ENCODE peak calls at places on chromosomes 4 and X, in six cellular contexts. L is astrocyte of the spinal cord, M is mammary epithelial cell, Q is cardiac muscle cell, I is K562, H is tibial artery. T is an unnamed sample.

GRCh38 chr4:173448557-173448918 is 49.6 kb upstream of the SCRG1 start:
- DNase-seq in L (peak; percentile 78), M (no peak), Q (no peak), I (no peak), H (no peak), T (peak; percentile 15)

GRCh38 chr4:2166253-2166652 is 75.7 kb downstream of the HAUS3 start:
- DNase-seq in L (no peak), M (no peak), Q (no peak), I (no peak), H (no peak), T (no peak)

GRCh38 chr4:20251061-20251795 is 477 bp upstream of the SLIT2 start:
- DNase-seq in L (peak; percentile 39), M (no peak), Q (peak; percentile 38), I (peak; percentile 7), H (no peak), T (no peak)

GRCh38 chr4:125519376-125520171 is 204.8 kb downstream of the FAT4 start:
- DNase-seq in L (no peak), M (no peak), Q (no peak), I (no peak), H (no peak), T (no peak)

GRCh38 chr4:109156346-109156745 is 146.1 kb downstream of the COL25A1 start:
- DNase-seq in L (no peak), M (no peak), Q (no peak), I (no peak), H (no peak), T (no peak)

GRCh38 chr4:7361256-7361655 is 73.5 kb downstream of the PSAPL1 start:
- DNase-seq in L (peak; percentile 29), M (no peak), Q (peak; percentile 8), I (no peak), H (no peak), T (no peak)

GRCh38 chrX:10041383-10041782 is 74.2 kb downstream of the CLDN34 start:
- DNase-seq in L (peak; percentile 83), M (no peak), Q (no peak), I (no peak), H (no peak), T (no peak)

GRCh38 chr4:11427201-11427996 is 1.3 kb downstream of the HS3ST1 start:
- DNase-seq in L (peak; percentile 8), M (peak; percentile 43), Q (no peak), I (no peak), H (no peak), T (no peak)

GRCh38 chrX:74534569-74535038 is 79.8 kb downstream of the RLIM start:
- DNase-seq in L (peak; percentile 35), M (peak; percentile 77), Q (peak; percentile 27), I (no peak), H (no peak), T (peak; percentile 47)

GRCh38 chrX:70398899-70399298 is 24.2 kb upstream of the GDPD2 start:
- DNase-seq in L (peak; percentile 11), M (no peak), Q (peak; percentile 62), I (no peak), H (no peak), T (peak; percentile 59)

GRCh38 chr4:135243960-135244561 is 1042.5 kb upstream of the PABPC4L start:
- DNase-seq in L (peak; percentile 28), M (no peak), Q (no peak), I (no peak), H (no peak), T (no peak)

GRCh38 chr4:71296945-71297344 is 41.9 kb upstream of the SLC4A4 start:
- DNase-seq in L (peak; percentile 38), M (peak; percentile 47), Q (peak; percentile 50), I (no peak), H (no peak), T (peak; percentile 21)

GRCh38 chr4:137083571-137083970 is 448.7 kb downstream of the PCDH18 start:
- DNase-seq in L (no peak), M (no peak), Q (peak; percentile 1), I (no peak), H (no peak), T (peak; percentile 4)

GRCh38 chrX:41779941-41780340 is 56.0 kb downstream of the GPR82 start:
- DNase-seq in L (no peak), M (no peak), Q (no peak), I (no peak), H (no peak), T (no peak)

GRCh38 chr4:23237771-23238170 is 545.0 kb downstream of the GBA3 start:
- DNase-seq in L (no peak), M (no peak), Q (peak; percentile 12), I (no peak), H (no peak), T (peak; percentile 29)

GRCh38 chr4:168664242-168664897 is 167.5 kb downstream of the PALLD start:
- DNase-seq in L (no peak), M (peak; percentile 76), Q (no peak), I (no peak), H (no peak), T (no peak)

GRCh38 chr4:138039010-138039409 is 203.1 kb downstream of the SLC7A11 start:
- DNase-seq in L (peak; percentile 35), M (peak; percentile 11), Q (no peak), I (no peak), H (no peak), T (peak; percentile 13)

GRCh38 chr4:145453163-145453520 is 28.5 kb upstream of the SMAD1 start:
- DNase-seq in L (no peak), M (no peak), Q (no peak), I (no peak), H (no peak), T (no peak)

GRCh38 chrX:147899715-147900114 is 12.0 kb upstream of the FMR1 start:
- DNase-seq in L (no peak), M (no peak), Q (no peak), I (no peak), H (no peak), T (no peak)

GRCh38 chr4:122663814-122664610 is 43.1 kb upstream of the IL21 start:
- DNase-seq in L (no peak), M (no peak), Q (no peak), I (no peak), H (no peak), T (peak; percentile 51)

GRCh38 chrX:82658492-82658891 is 849.6 kb upstream of the POU3F4 start:
- DNase-seq in L (no peak), M (no peak), Q (no peak), I (no peak), H (no peak), T (no peak)

GRCh38 chrX:109352121-109352556 is 129.7 kb downstream of the GUCY2F start:
- DNase-seq in L (peak; percentile 51), M (no peak), Q (peak; percentile 78), I (no peak), H (no peak), T (peak; percentile 72)

GRCh38 chrX:76802698-76803097 is 375.2 kb downstream of the MAGEE1 start:
- DNase-seq in L (no peak), M (peak; percentile 48), Q (no peak), I (no peak), H (no peak), T (peak; percentile 75)

GRCh38 chr4:100849319-100849718 is 331.5 kb upstream of the EMCN start:
- DNase-seq in L (no peak), M (no peak), Q (no peak), I (no peak), H (no peak), T (no peak)

GRCh38 chr4:175891863-175892262 is 79.8 kb upstream of the GPM6A start:
- DNase-seq in L (peak; percentile 43), M (peak; percentile 2), Q (peak; percentile 12), I (no peak), H (no peak), T (peak; percentile 12)

GRCh38 chrX:37779857-37780256 is at the start of gene CYBB:
- DNase-seq in L (no peak), M (no peak), Q (no peak), I (no peak), H (no peak), T (no peak)
- H3K4me3 ChIP-seq in L (no peak within 1 kb of the TSS), M (no peak within 1 kb of the TSS), Q (no peak within 1 kb of the TSS), I (no peak within 1 kb of the TSS), H (no peak within 1 kb of the TSS), T (no peak within 1 kb of the TSS)

GRCh38 chrX:135556055-135556454 is 35.6 kb downstream of the INTS6L start:
- DNase-seq in L (no peak), M (no peak), Q (no peak), I (no peak), H (no peak), T (no peak)
- TF ChIP-seq CTCF in L (no peak), M (no peak), Q (no peak), I (no peak), H (no peak), T (no peak)

DNA sequence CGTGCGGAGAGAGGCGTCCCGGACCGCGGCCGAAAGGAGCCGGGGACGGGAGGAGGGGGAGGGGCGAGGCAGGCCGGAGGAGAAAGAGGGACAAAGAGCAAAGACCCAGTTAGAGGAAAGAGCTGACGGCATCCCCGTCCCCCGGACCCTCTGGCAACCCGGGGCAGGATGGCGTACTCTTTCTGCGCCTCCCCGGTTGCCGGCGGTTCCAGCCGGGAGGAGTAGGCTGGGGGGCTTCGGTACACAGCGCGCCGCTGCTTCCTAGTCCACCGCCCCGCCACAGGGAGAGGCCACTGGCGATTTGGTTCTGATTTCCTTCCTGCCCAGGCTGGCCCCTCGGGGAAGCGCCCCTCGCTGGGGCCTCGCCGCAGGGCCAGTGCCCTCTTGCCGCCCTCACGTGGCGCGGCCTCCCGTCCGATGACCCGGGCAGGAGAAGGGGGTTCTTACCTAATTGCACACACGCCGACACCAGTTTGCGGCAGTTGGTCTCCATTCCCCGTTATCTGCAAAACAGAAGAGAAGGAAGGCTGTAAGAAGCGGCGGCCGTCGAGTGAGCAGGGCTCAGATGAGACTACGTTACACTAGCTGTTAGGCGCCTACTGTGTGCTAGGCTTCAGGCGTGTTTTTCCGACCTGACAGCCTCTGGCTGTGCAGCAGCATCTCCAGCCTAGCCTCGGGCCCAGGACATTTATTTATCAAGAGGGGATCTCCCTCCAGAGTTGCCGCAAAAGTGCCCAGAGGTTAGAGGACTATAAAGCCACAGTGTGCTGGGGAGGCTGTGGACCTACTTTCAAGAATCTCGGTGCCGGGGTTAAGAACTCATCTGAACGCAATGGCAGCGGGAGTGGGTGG is 9.9 kb upstream of the PITX2 start:
- DNase-seq in L (no peak), M (no peak), Q (no peak), I (no peak), H (no peak), T (no peak)
- H3K4me3 ChIP-seq in L (no peak overlapping the region), M (no peak overlapping the region), Q (peak overlapping the region; percentile 33), I (no peak overlapping the region), H (peak overlapping the region; percentile 45), T (no peak overlapping the region)

GRCh38 chr4:149999485-150000074 is 78.7 kb upstream of the DCLK2 start:
- DNase-seq in L (peak; percentile 81), M (peak; percentile 36), Q (peak; percentile 86), I (peak; percentile 10), H (no peak), T (peak; percentile 88)
- TF ChIP-seq CTCF in L (peak; percentile 83), M (peak; percentile 74), Q (peak; percentile 75), I (peak; percentile 59), H (peak; percentile 67), T (peak; percentile 82)

GRCh38 chr4:56744030-56744429 is 62.9 kb upstream of the HOPX start:
- DNase-seq in L (no peak), M (no peak), Q (no peak), I (no peak), H (no peak), T (no peak)
- H3K4me3 ChIP-seq in L (no peak overlapping the region), M (no peak overlapping the region), Q (no peak overlapping the region), I (no peak overlapping the region), H (no peak overlapping the region), T (no peak overlapping the region)

GRCh38 chr4:27148211-27148895 is 287.7 kb downstream of the STIM2 start:
- DNase-seq in L (peak; percentile 28), M (no peak), Q (no peak), I (no peak), H (no peak), T (no peak)
- TF ChIP-seq CTCF in L (no peak), M (no peak), Q (no peak), I (no peak), H (no peak), T (no peak)

T was measured in cardiac fibroblast.